ENCODE peak calls at places on chromosomes 2 and 18, in seven cellular contexts. R is AG04450; Y is body of pancreas; L is stomach; S is heart right ventricle; J is A549; F is CD8-positive, alpha-beta T cell. C is an unnamed sample.

GRCh38 chr2:219414857-219415256 is 3.3 kb upstream of the DES start:
- DNase-seq in R (no peak), Y (no peak), L (no peak), S (no peak), J (no peak), F (no peak), C (no peak)

GRCh38 chr2:169504651-169505050 is 4.9 kb upstream of the KLHL41 start:
- DNase-seq in R (no peak), Y (no peak), L (no peak), S (no peak), J (no peak), F (no peak), C (no peak)

GRCh38 chr2:2016912-2017311 is 272.6 kb upstream of the PXDN start:
- DNase-seq in R (no peak), Y (no peak), L (no peak), S (no peak), J (no peak), F (no peak), C (no peak)

GRCh38 chr2:230713331-230714121 is 884 bp downstream of the CAB39 start:
- DNase-seq in R (no peak), Y (peak; percentile 68), L (peak; percentile 79), S (peak; percentile 19), J (no peak), F (peak; percentile 51), C (peak; percentile 71)

GRCh38 chr18:8839285-8839684 is 133.9 kb downstream of the MTCL1 start:
- DNase-seq in R (no peak), Y (peak; percentile 70), L (peak; percentile 76), S (peak; percentile 24), J (no peak), F (no peak), C (no peak)

GRCh38 chr2:26043862-26044736 is 10.2 kb downstream of the RAB10 start:
- DNase-seq in R (no peak), Y (peak; percentile 67), L (peak; percentile 49), S (no peak), J (no peak), F (no peak), C (no peak)

GRCh38 chr2:152506843-152507242 is 171.9 kb downstream of the FMNL2 start:
- DNase-seq in R (no peak), Y (no peak), L (no peak), S (no peak), J (no peak), F (no peak), C (peak; percentile 43)

GRCh38 chr18:58861353-58861752 is 3.3 kb upstream of the ZNF532 start:
- DNase-seq in R (no peak), Y (no peak), L (no peak), S (no peak), J (no peak), F (no peak), C (no peak)

GRCh38 chr2:143908843-143909242 is 611.1 kb downstream of the ZEB2 start:
- DNase-seq in R (no peak), Y (no peak), L (no peak), S (no peak), J (no peak), F (no peak), C (no peak)

GRCh38 chr18:80103231-80103630 is 5.8 kb upstream of the ADNP2 start:
- DNase-seq in R (no peak), Y (no peak), L (no peak), S (no peak), J (no peak), F (no peak), C (peak; percentile 10)

GRCh38 chr2:192398236-192398635 is 203.5 kb upstream of the TMEFF2 start:
- DNase-seq in R (no peak), Y (no peak), L (no peak), S (no peak), J (no peak), F (no peak), C (no peak)

GRCh38 chr2:193141-193552 is 70.7 kb downstream of the SH3YL1 start:
- DNase-seq in R (no peak), Y (no peak), L (no peak), S (no peak), J (no peak), F (peak; percentile 66), C (no peak)

GRCh38 chr2:23905155-23905554 is 21.8 kb downstream of the ATAD2B start:
- DNase-seq in R (no peak), Y (no peak), L (no peak), S (no peak), J (no peak), F (no peak), C (peak; percentile 53)

DNA sequence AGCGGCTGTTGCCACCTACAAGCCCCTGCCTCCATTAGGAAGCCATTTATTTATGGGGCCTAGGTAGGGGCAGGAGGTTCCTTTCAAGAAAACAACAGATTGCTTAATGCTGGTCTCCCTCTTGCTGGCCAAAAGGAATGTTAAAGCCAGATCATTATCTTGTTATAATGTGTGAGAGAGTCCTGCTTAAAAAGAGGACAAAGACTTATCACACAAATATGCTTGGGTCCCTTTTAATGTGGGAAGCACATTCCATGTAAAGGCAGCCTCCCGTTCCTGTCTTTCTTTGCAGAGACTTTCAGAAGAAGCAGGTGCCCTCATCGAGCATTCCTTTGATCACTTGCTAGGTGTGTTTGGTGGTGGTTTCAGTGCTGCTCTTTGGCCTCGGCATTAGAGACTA is 76.4 kb downstream of the AGAP1 start:
- DNase-seq in R (no peak), Y (no peak), L (no peak), S (no peak), J (no peak), F (no peak), C (no peak)
- H3K4me3 ChIP-seq in R (no peak overlapping the region), Y (no peak overlapping the region), L (no peak overlapping the region), S (no peak overlapping the region), J (no peak overlapping the region), F (no peak overlapping the region), C (no peak overlapping the region)

GRCh38 chr2:160091381-160091780 is 29.0 kb upstream of the PLA2R1 start:
- DNase-seq in R (no peak), Y (no peak), L (no peak), S (no peak), J (no peak), F (no peak), C (no peak)

GRCh38 chr2:160092445-160092844 is 30.0 kb upstream of the PLA2R1 start:
- DNase-seq in R (no peak), Y (no peak), L (no peak), S (no peak), J (no peak), F (no peak), C (no peak)

GRCh38 chr2:160085662-160086061 is 23.2 kb upstream of the PLA2R1 start:
- DNase-seq in R (no peak), Y (no peak), L (no peak), S (no peak), J (no peak), F (no peak), C (no peak)

GRCh38 chr2:160087854-160088745 is 25.7 kb upstream of the PLA2R1 start:
- DNase-seq in R (no peak), Y (no peak), L (no peak), S (no peak), J (peak; percentile 35), F (no peak), C (peak; percentile 8)
- H3K9me3 ChIP-seq in R (peaks cover 35% of the 10 kb centered on the region), Y (peaks cover 5% of the 10 kb centered on the region), L (peaks cover 85% of the 10 kb centered on the region), S (peaks cover 47% of the 10 kb centered on the region), J (peaks cover 3% of the 10 kb centered on the region), F (peaks cover 18% of the 10 kb centered on the region), C (peaks cover 37% of the 10 kb centered on the region)

GRCh38 chr2:9753276-9753600 is 90.0 kb upstream of the TAF1B start:
- DNase-seq in R (peak; percentile 58), Y (peak; percentile 39), L (peak; percentile 52), S (no peak), J (peak; percentile 88), F (peak; percentile 53), C (peak; percentile 77)
- H3K4me3 ChIP-seq in R (peak overlapping the region; percentile 42), Y (no peak overlapping the region), L (no peak overlapping the region), S (no peak overlapping the region), J (peak overlapping the region; percentile 35), F (no peak overlapping the region), C (peak overlapping the region; percentile 2)

GRCh38 chr18:6571239-6571602 is 156.5 kb upstream of the L3MBTL4 start:
- DNase-seq in R (no peak), Y (no peak), L (no peak), S (no peak), J (no peak), F (no peak), C (no peak)

GRCh38 chr18:6575908-6576307 is 153.6 kb upstream of the ARHGAP28 start:
- DNase-seq in R (no peak), Y (no peak), L (no peak), S (no peak), J (no peak), F (no peak), C (no peak)

GRCh38 chr18:6578686-6579085 is 150.8 kb upstream of the ARHGAP28 start:
- DNase-seq in R (no peak), Y (no peak), L (no peak), S (no peak), J (no peak), F (no peak), C (no peak)

DNA sequence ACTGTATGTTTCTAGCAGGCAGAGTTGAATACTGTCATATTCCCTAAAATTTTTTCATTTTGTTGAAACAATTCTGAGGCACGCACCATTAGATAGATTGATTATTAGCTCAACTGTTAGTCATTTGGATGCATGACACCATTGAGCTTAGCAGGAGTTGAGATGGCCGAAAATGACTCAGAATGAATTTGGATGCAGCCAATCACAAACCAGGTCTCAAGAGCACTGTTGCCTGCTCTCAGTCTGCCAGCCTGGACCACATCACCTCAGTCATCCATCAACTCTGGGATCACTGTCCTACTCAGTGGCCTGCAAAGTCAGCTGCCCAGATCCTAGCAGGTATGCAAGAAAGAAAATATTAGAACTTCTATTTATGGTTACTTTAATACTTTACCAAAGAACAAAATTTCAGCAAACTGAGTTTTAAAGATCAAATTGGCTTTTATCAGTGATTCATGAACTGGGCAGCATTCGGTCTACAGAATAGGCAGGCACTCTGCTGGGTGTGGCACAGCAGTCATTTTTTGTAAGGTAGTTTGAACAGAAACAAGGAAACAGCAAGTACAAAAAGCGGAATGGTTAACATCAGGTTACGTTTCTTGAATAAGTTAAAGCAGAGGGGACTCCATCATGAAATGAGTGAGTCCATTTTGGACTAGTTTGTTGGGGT is 152.7 kb upstream of the ARHGAP28 start:
- DNase-seq in R (no peak), Y (no peak), L (no peak), S (no peak), J (no peak), F (no peak), C (no peak)
- H3K9me3 ChIP-seq in R (no peaks in the 10 kb centered on the region), Y (no peaks in the 10 kb centered on the region), L (no peaks in the 10 kb centered on the region), S (no peaks in the 10 kb centered on the region), J (no peaks in the 10 kb centered on the region), F (no peaks in the 10 kb centered on the region), C (no peaks in the 10 kb centered on the region)

C was measured in SJSA1.